ENCODE peak calls at places on chromosomes 11 and 22, in six cellular contexts. G is kidney epithelial cell; W is left colon; Q is T-cell; A is stimulated activated CD8-positive, alpha-beta memory T cell treated with anti-CD3 and anti-CD28 coated beads, Interleukin-15, amount 100 ng/mL, for 1 hour; O is cardiac muscle cell. Z is an unnamed sample.
A peak's percentile ranks its signal among the peaks of the same experiment; 100 is the strongest.

GRCh38 chr22:46688949-46689348 is 49.1 kb downstream of the CERK start:
- DNase-seq in O (no peak), W (peak; percentile 81), Q (no peak), G (no peak), A (no peak), Z (no peak)

GRCh38 chr11:14029971-14030531 is 67.5 kb downstream of the SPON1 start:
- DNase-seq in G (peak; percentile 9), W (peak; percentile 67), Q (no peak), O (peak; percentile 49), A (no peak), Z (no peak)

GRCh38 chr11:213111-213510 is 5.6 kb downstream of the RIC8A start:
- DNase-seq in Q (no peak), A (no peak), O (no peak), W (no peak), G (no peak), Z (no peak)

GRCh38 chr11:32307449-32307848 is 127.9 kb downstream of the WT1 start:
- DNase-seq in G (no peak), A (no peak), W (no peak), O (no peak), Q (no peak), Z (no peak)

GRCh38 chr11:33775832-33776231 is 1.5 kb upstream of the FBXO3 start:
- DNase-seq in O (no peak), W (no peak), G (no peak), Q (no peak), A (no peak), Z (no peak)

GRCh38 chr11:74749127-74749964 is 697 bp downstream of the RNF169 start:
- DNase-seq in G (no peak), Q (peak; percentile 28), A (no peak), O (peak; percentile 62), W (no peak), Z (peak; percentile 73)

GRCh38 chr11:134270250-134270714 is 5.9 kb upstream of the GLB1L3 start:
- DNase-seq in A (no peak), O (no peak), Q (no peak), W (no peak), G (no peak), Z (no peak)

GRCh38 chr22:29673361-29673760 is 46.4 kb upstream of the CABP7 start:
- DNase-seq in G (no peak), A (no peak), O (no peak), Q (no peak), W (no peak), Z (no peak)

GRCh38 chr22:46055176-46055850 is 78.4 kb upstream of the WNT7B start:
- DNase-seq in Q (no peak), O (no peak), W (peak; percentile 85), A (no peak), G (no peak), Z (peak; percentile 31)

GRCh38 chr11:45556851-45557707 is 108.3 kb downstream of the CHST1 start:
- DNase-seq in O (no peak), A (no peak), G (no peak), Q (no peak), W (no peak), Z (no peak)

GRCh38 chr11:2929511-2929879 is 275 bp upstream of the PHLDA2 start:
- DNase-seq in Q (no peak), W (peak; percentile 80), A (no peak), G (no peak), O (no peak), Z (peak; percentile 68)

GRCh38 chr11:61138940-61139339 is 22.3 kb downstream of the VPS37C start:
- DNase-seq in W (no peak), G (no peak), Q (no peak), A (no peak), O (peak; percentile 36), Z (no peak)

GRCh38 chr11:102345923-102346322 is 1.1 kb upstream of the BIRC2 start:
- DNase-seq in Q (peak; percentile 9), G (peak; percentile 63), W (no peak), A (no peak), O (no peak), Z (peak; percentile 89)

GRCh38 chr11:2249191-2249916 is 21.0 kb downstream of the ASCL2 start:
- DNase-seq in G (no peak), W (no peak), O (no peak), A (no peak), Q (no peak), Z (no peak)

GRCh38 chr22:30674482-30674881 is 6.8 kb upstream of the DUSP18 start:
- DNase-seq in G (no peak), W (no peak), O (no peak), Q (no peak), A (no peak), Z (no peak)

GRCh38 chr11:91749231-91749630 is 475.4 kb upstream of the FAT3 start:
- DNase-seq in A (no peak), O (no peak), Q (no peak), W (no peak), G (no peak), Z (no peak)

GRCh38 chr11:116062129-116062525 is 557.9 kb upstream of the CADM1 start:
- DNase-seq in W (no peak), O (no peak), G (no peak), Q (no peak), A (no peak), Z (no peak)

GRCh38 chr11:125562430-125562829 is 6.8 kb upstream of the EI24 start:
- DNase-seq in Q (no peak), A (no peak), G (no peak), W (no peak), O (no peak), Z (no peak)

GRCh38 chr11:75767793-75768111 is 826 bp upstream of the DGAT2 start:
- DNase-seq in A (no peak), O (no peak), G (no peak), Q (no peak), W (no peak), Z (no peak)

GRCh38 chr11:124732230-124732629 is 7.5 kb upstream of the NRGN start:
- DNase-seq in A (no peak), G (no peak), Q (no peak), O (no peak), W (no peak), Z (no peak)

GRCh38 chr22:39675907-39676306 is 105.4 kb downstream of the CACNA1I start:
- DNase-seq in A (no peak), O (no peak), G (no peak), Q (no peak), W (no peak), Z (no peak)

GRCh38 chr11:105573091-105573490 is 36.8 kb upstream of the GRIA4 start:
- DNase-seq in G (no peak), Q (no peak), O (peak; percentile 1), W (no peak), A (no peak), Z (peak; percentile 1)

GRCh38 chr11:120894207-120894989 is 129.5 kb upstream of the TBCEL start:
- DNase-seq in W (no peak), Q (no peak), A (no peak), O (no peak), G (no peak), Z (no peak)

GRCh38 chr11:73322986-73323306 is 14.9 kb downstream of the ARHGEF17 start:
- DNase-seq in A (no peak), G (no peak), Q (no peak), O (no peak), W (no peak), Z (no peak)

GRCh38 chr22:37604875-37605274 is 3.8 kb upstream of the GGA1 start:
- DNase-seq in W (no peak), G (no peak), O (no peak), A (no peak), Q (peak; percentile 60), Z (no peak)

GRCh38 chr22:32623943-32624342 is 149.3 kb downstream of the FBXO7 start:
- DNase-seq in A (no peak), O (no peak), W (peak; percentile 30), G (no peak), Q (no peak), Z (no peak)

GRCh38 chr11:23959466-23959865 is 537.4 kb upstream of the LUZP2 start:
- DNase-seq in G (no peak), Q (no peak), O (no peak), A (no peak), W (no peak), Z (no peak)

GRCh38 chr11:1153951-1154487 is 3.7 kb upstream of the MUC5AC start:
- DNase-seq in W (peak; percentile 39), O (no peak), A (no peak), Q (no peak), G (peak; percentile 86), Z (peak; percentile 72)

GRCh38 chr22:27810566-27810965 is 9.0 kb upstream of the MN1 start:
- DNase-seq in W (no peak), A (no peak), G (no peak), O (no peak), Q (no peak), Z (no peak)

GRCh38 chr11:32210601-32211000 is 119.7 kb downstream of the RCN1 start:
- DNase-seq in Q (no peak), A (no peak), G (no peak), O (no peak), W (no peak), Z (no peak)

GRCh38 chr22:45999379-45999971 is 22.5 kb upstream of the WNT7B start:
- DNase-seq in A (no peak), G (no peak), Q (no peak), W (no peak), O (no peak), Z (no peak)

GRCh38 chr11:121459413-121460041 is 6.8 kb upstream of the SORL1-AS1 start:
- DNase-seq in G (no peak), O (no peak), Q (no peak), W (no peak), A (no peak), Z (no peak)

GRCh38 chr22:27416553-27417427 is 384.8 kb downstream of the MN1 start:
- DNase-seq in G (peak; percentile 50), W (no peak), O (peak; percentile 10), A (no peak), Q (no peak), Z (peak; percentile 68)

GRCh38 chr11:2121227-2122130 is 17.7 kb downstream of the IGF2 start:
- DNase-seq in A (no peak), W (no peak), Q (no peak), G (no peak), O (no peak), Z (no peak)

GRCh38 chr11:43825217-43825816 is 55.3 kb upstream of the ALKBH3 start:
- DNase-seq in A (no peak), Q (no peak), O (peak; percentile 35), G (no peak), W (no peak), Z (peak; percentile 45)

GRCh38 chr11:76614471-76615183 is 55.9 kb downstream of the LRRC32 start:
- DNase-seq in O (no peak), G (no peak), W (peak; percentile 23), A (no peak), Q (no peak), Z (peak; percentile 72)

GRCh38 chr11:10540546-10540914 is 457 bp downstream of the RNF141 start:
- DNase-seq in A (no peak), W (peak; percentile 38), Q (peak; percentile 0), O (peak; percentile 75), G (no peak), Z (peak; percentile 58)